ENCODE peak calls at places on chromosomes 13 and 19, in six cellular contexts. O is activated CD4-positive, CD25-positive, alpha-beta regulatory T cell treated with anti-CD3 and anti-CD28 coated beads, Interleukin-2, amount 50 U/mL, for 16 hours; N is stimulated activated CD4-positive, alpha-beta T cell treated with anti-CD3 and anti-CD28 coated beads, Interleukin-4, amount 100 ng/mL, for 24 hours; A is GM10248; S is cardiac muscle cell; F is iris pigment epithelial cell. J is an unnamed sample.

GRCh38 chr13:19781526-19781925 is 1.2 kb downstream of the PSPC1 start:
- DNase-seq in O (no peak), N (no peak), A (no peak), S (no peak), F (no peak), J (no peak)

GRCh38 chr13:43229506-43229905 is 206.1 kb downstream of the DNAJC15 start:
- DNase-seq in O (no peak), N (no peak), A (no peak), S (peak), F (peak), J (peak)

GRCh38 chr13:36130542-36131214 is 504 bp downstream of the DCLK1 start:
- DNase-seq in O (no peak), N (no peak), A (no peak), S (peak), F (no peak), J (no peak)

GRCh38 chr13:77637583-77637982 is 59.9 kb upstream of the SLAIN1 start:
- DNase-seq in O (no peak), N (no peak), A (no peak), S (no peak), F (no peak), J (no peak)

GRCh38 chr13:27374650-27375049 is 49.8 kb upstream of the GTF3A start:
- DNase-seq in O (peak), N (peak), A (peak), S (peak), F (peak), J (peak)

GRCh38 chr19:15244808-15245207 is 12.6 kb upstream of the EPHX3 start:
- DNase-seq in O (no peak), N (no peak), A (no peak), S (no peak), F (no peak), J (no peak)

GRCh38 chr19:47701717-47702552 is 11.3 kb upstream of the EHD2 start:
- DNase-seq in O (no peak), N (no peak), A (no peak), S (no peak), F (no peak), J (no peak)

GRCh38 chr19:7743425-7743841 is 3.9 kb downstream of the CD209 start:
- DNase-seq in O (no peak), N (no peak), A (peak), S (no peak), F (no peak), J (no peak)

GRCh38 chr13:98275711-98276171 is 98.7 kb upstream of the RNF113B start:
- DNase-seq in O (no peak), N (no peak), A (no peak), S (no peak), F (no peak), J (no peak)

GRCh38 chr19:35901854-35902661 is at the start of gene HCST:
- DNase-seq in O (no peak), N (peak), A (no peak), S (peak), F (no peak), J (no peak)

GRCh38 chr13:73618275-73618865 is 515.8 kb downstream of the KLF12 start:
- DNase-seq in O (no peak), N (no peak), A (no peak), S (no peak), F (no peak), J (no peak)

GRCh38 chr19:53903055-53903680 is 5.9 kb upstream of the CACNG7 start:
- DNase-seq in O (no peak), N (peak), A (no peak), S (peak), F (no peak), J (peak)

GRCh38 chr13:37277435-37278144 is 172.1 kb upstream of the CSNK1A1L start:
- DNase-seq in O (no peak), N (no peak), A (no peak), S (peak), F (peak), J (no peak)

GRCh38 chr19:46915386-46915785 is 54.6 kb downstream of the ARHGAP35 start:
- DNase-seq in O (no peak), N (no peak), A (no peak), S (peak), F (peak), J (no peak)

GRCh38 chr19:41928221-41928683 is at the start of gene ERFL:
- DNase-seq in O (no peak), N (no peak), A (no peak), S (no peak), F (no peak), J (no peak)

GRCh38 chr13:51895906-51896888 is 34.4 kb downstream of the CCDC70 start:
- DNase-seq in O (peak), N (peak), A (peak), S (peak), F (peak), J (no peak)

GRCh38 chr19:12833747-12834417 is 497 bp downstream of the RTBDN start:
- DNase-seq in O (no peak), N (peak), A (peak), S (peak), F (no peak), J (no peak)

GRCh38 chr13:96900992-96901391 is 93.3 kb downstream of the OXGR1 start:
- DNase-seq in O (no peak), N (no peak), A (no peak), S (no peak), F (no peak), J (no peak)

GRCh38 chr13:48573213-48573612 is 40.3 kb upstream of the RCBTB2 start:
- DNase-seq in O (no peak), N (no peak), A (no peak), S (no peak), F (no peak), J (no peak)

GRCh38 chr19:31297991-31298390 is 51.2 kb downstream of the TSHZ3 start:
- DNase-seq in O (no peak), N (no peak), A (no peak), S (no peak), F (no peak), J (no peak)

GRCh38 chr19:14073925-14074838 is 1.6 kb downstream of the MISP3 start:
- DNase-seq in O (no peak), N (peak), A (no peak), S (no peak), F (peak), J (no peak)

GRCh38 chr19:40365613-40366401 is 17.3 kb downstream of the PLD3 start:
- DNase-seq in O (peak), N (peak), A (peak), S (peak), F (peak), J (peak)

GRCh38 chr19:42279902-42280760 is 11.1 kb downstream of the CIC start:
- DNase-seq in O (peak), N (peak), A (peak), S (peak), F (peak), J (peak)

GRCh38 chr19:33622505-33622808 is 704 bp downstream of the CHST8 start:
- DNase-seq in O (no peak), N (no peak), A (no peak), S (peak), F (peak), J (no peak)

GRCh38 chr19:30216453-30216852 is 155.7 kb upstream of the ZNF536 start:
- DNase-seq in O (no peak), N (no peak), A (no peak), S (no peak), F (no peak), J (no peak)

GRCh38 chr19:50331187-50332013 is 2.2 kb upstream of the KCNC3 start:
- DNase-seq in O (no peak), N (no peak), A (peak), S (no peak), F (no peak), J (no peak)

GRCh38 chr13:93698016-93698613 is 471.5 kb downstream of the GPC6 start:
- DNase-seq in O (no peak), N (no peak), A (no peak), S (no peak), F (peak), J (no peak)

GRCh38 chr19:13119654-13120053 is 1.6 kb downstream of the NACC1 start:
- DNase-seq in O (no peak), N (no peak), A (no peak), S (no peak), F (peak), J (no peak)

GRCh38 chr13:27080018-27080948 is 91.3 kb downstream of the USP12 start:
- DNase-seq in O (no peak), N (no peak), A (no peak), S (no peak), F (peak), J (no peak)

GRCh38 chr13:80339841-80340642 is 884 bp downstream of the SPRY2 start:
- DNase-seq in O (no peak), N (no peak), A (peak), S (peak), F (peak), J (no peak)

GRCh38 chr13:40592035-40592434 is 74.4 kb downstream of the FOXO1 start:
- DNase-seq in O (no peak), N (no peak), A (no peak), S (no peak), F (no peak), J (no peak)

GRCh38 chr13:95624020-95624419 is 20.5 kb downstream of the DZIP1 start:
- DNase-seq in O (no peak), N (peak), A (peak), S (peak), F (peak), J (no peak)

GRCh38 chr13:112693831-112694497 is 4.1 kb downstream of the ATP11A start:
- DNase-seq in O (no peak), N (no peak), A (no peak), S (peak), F (peak), J (peak)

GRCh38 chr13:46595136-46595917 is 42.4 kb downstream of the LRCH1 start:
- DNase-seq in O (no peak), N (no peak), A (no peak), S (peak), F (no peak), J (no peak)

GRCh38 chr19:2477141-2477710 is 1.3 kb downstream of the GADD45B start:
- DNase-seq in O (no peak), N (peak), A (no peak), S (peak), F (peak), J (no peak)